ENCODE peak calls at places on chromosomes 11 and 22, in four cellular contexts. One of them, this sample, is unnamed.

GRCh38 chr22:21759631-21760030 is 24.0 kb upstream of the YPEL1 start:
- DNase-seq in A549: no peak
- DNase-seq in Panc1: no peak
- DNase-seq in neuronal stem cell: no peak
- DNase-seq in this sample: no peak

GRCh38 chr11:86610559-86611341 is 61.7 kb downstream of the ME3 start:
- DNase-seq in A549: no peak
- DNase-seq in Panc1: no peak
- DNase-seq in neuronal stem cell: no peak
- DNase-seq in this sample: no peak

GRCh38 chr22:37632174-37633081 is 7.0 kb upstream of the SH3BP1 start:
- DNase-seq in A549: no peak
- DNase-seq in Panc1: no peak
- DNase-seq in neuronal stem cell: no peak
- DNase-seq in this sample: no peak

GRCh38 chr11:114190630-114191029 is 105.6 kb upstream of the NNMT start:
- DNase-seq in A549: no peak
- DNase-seq in Panc1: no peak
- DNase-seq in neuronal stem cell: no peak
- DNase-seq in this sample: no peak

GRCh38 chr11:18791175-18792065 is at the start of gene PTPN5:
- DNase-seq in A549: no peak
- DNase-seq in Panc1: no peak
- DNase-seq in neuronal stem cell: peak
- DNase-seq in this sample: no peak

GRCh38 chr11:12066056-12066798 is 44.2 kb upstream of the MICAL2 start:
- DNase-seq in A549: peak
- DNase-seq in Panc1: peak
- DNase-seq in neuronal stem cell: no peak
- DNase-seq in this sample: no peak

GRCh38 chr11:114195981-114196731 is 100.0 kb upstream of the NNMT start:
- DNase-seq in A549: no peak
- DNase-seq in Panc1: no peak
- DNase-seq in neuronal stem cell: no peak
- DNase-seq in this sample: no peak

GRCh38 chr11:66978229-66978628 is 3.1 kb downstream of the C11orf86 start:
- DNase-seq in A549: no peak
- DNase-seq in Panc1: no peak
- DNase-seq in neuronal stem cell: no peak
- DNase-seq in this sample: no peak

GRCh38 chr11:131998020-131998419 is 627.6 kb downstream of the NTM start:
- DNase-seq in A549: no peak
- DNase-seq in Panc1: no peak
- DNase-seq in neuronal stem cell: no peak
- DNase-seq in this sample: no peak

This sample was measured in HAP-1.